ENCODE peak calls at places on chromosomes 4 and X, in seven cellular contexts. One of them, this sample, is unnamed.

GRCh38 chr4:141884070-141884469 is 247.7 kb downstream of the IL15 start:
- DNase-seq in endodermal cell: no peak
- DNase-seq in foreskin keratinocyte: no peak
- DNase-seq in fibroblast of the aortic adventitia: no peak
- DNase-seq in SK-N-SH: no peak
- DNase-seq in epithelial cell of esophagus: no peak
- DNase-seq in Caco-2: no peak
- DNase-seq in this sample: no peak

GRCh38 chrX:17459008-17459407 is 84.0 kb downstream of the NHS start:
- DNase-seq in endodermal cell: no peak
- DNase-seq in foreskin keratinocyte: peak; percentile 40
- DNase-seq in fibroblast of the aortic adventitia: peak; percentile 93
- DNase-seq in SK-N-SH: no peak
- DNase-seq in epithelial cell of esophagus: peak; percentile 72
- DNase-seq in Caco-2: no peak
- DNase-seq in this sample: peak; percentile 77

GRCh38 chr4:152095701-152096070 is 334.9 kb upstream of the GATB start:
- DNase-seq in endodermal cell: no peak
- DNase-seq in foreskin keratinocyte: peak; percentile 32
- DNase-seq in fibroblast of the aortic adventitia: no peak
- DNase-seq in SK-N-SH: no peak
- DNase-seq in epithelial cell of esophagus: peak; percentile 54
- DNase-seq in Caco-2: no peak
- DNase-seq in this sample: peak; percentile 7

GRCh38 chr4:151935411-151935810 is 174.6 kb upstream of the GATB start:
- DNase-seq in endodermal cell: no peak
- DNase-seq in foreskin keratinocyte: no peak
- DNase-seq in fibroblast of the aortic adventitia: no peak
- DNase-seq in SK-N-SH: no peak
- DNase-seq in epithelial cell of esophagus: no peak
- DNase-seq in Caco-2: no peak
- DNase-seq in this sample: no peak

GRCh38 chrX:39258331-39258730 is 457.1 kb downstream of the MID1IP1 start:
- DNase-seq in endodermal cell: peak; percentile 75
- DNase-seq in foreskin keratinocyte: no peak
- DNase-seq in fibroblast of the aortic adventitia: no peak
- DNase-seq in SK-N-SH: no peak
- DNase-seq in epithelial cell of esophagus: no peak
- DNase-seq in Caco-2: no peak
- DNase-seq in this sample: no peak

GRCh38 chrX:21266949-21267348 is 107.3 kb upstream of the CNKSR2 start:
- DNase-seq in endodermal cell: no peak
- DNase-seq in foreskin keratinocyte: peak; percentile 0
- DNase-seq in fibroblast of the aortic adventitia: no peak
- DNase-seq in SK-N-SH: no peak
- DNase-seq in epithelial cell of esophagus: peak; percentile 0
- DNase-seq in Caco-2: no peak
- DNase-seq in this sample: no peak

GRCh38 chr4:10180603-10180926 is 64.0 kb upstream of the WDR1 start:
- DNase-seq in endodermal cell: no peak
- DNase-seq in foreskin keratinocyte: no peak
- DNase-seq in fibroblast of the aortic adventitia: no peak
- DNase-seq in SK-N-SH: no peak
- DNase-seq in epithelial cell of esophagus: no peak
- DNase-seq in Caco-2: no peak
- DNase-seq in this sample: no peak

GRCh38 chr4:151031831-151032605 is 16.9 kb upstream of the LRBA start:
- DNase-seq in endodermal cell: no peak
- DNase-seq in foreskin keratinocyte: peak; percentile 46
- DNase-seq in fibroblast of the aortic adventitia: peak; percentile 56
- DNase-seq in SK-N-SH: peak; percentile 13
- DNase-seq in epithelial cell of esophagus: peak; percentile 87
- DNase-seq in Caco-2: no peak
- DNase-seq in this sample: peak; percentile 28

GRCh38 chrX:101658661-101659477 is 781 bp downstream of the ARMCX2 start:
- DNase-seq in endodermal cell: peak; percentile 88
- DNase-seq in foreskin keratinocyte: no peak
- DNase-seq in fibroblast of the aortic adventitia: peak; percentile 36
- DNase-seq in SK-N-SH: peak; percentile 84
- DNase-seq in epithelial cell of esophagus: peak; percentile 54
- DNase-seq in Caco-2: no peak
- DNase-seq in this sample: no peak

GRCh38 chrX:40278340-40279090 is 180.8 kb upstream of the BCOR start:
- DNase-seq in endodermal cell: no peak
- DNase-seq in foreskin keratinocyte: no peak
- DNase-seq in fibroblast of the aortic adventitia: peak; percentile 33
- DNase-seq in SK-N-SH: no peak
- DNase-seq in epithelial cell of esophagus: no peak
- DNase-seq in Caco-2: peak; percentile 75
- DNase-seq in this sample: no peak

GRCh38 chrX:41561045-41561444 is 113.9 kb downstream of the NYX start:
- DNase-seq in endodermal cell: no peak
- DNase-seq in foreskin keratinocyte: peak; percentile 35
- DNase-seq in fibroblast of the aortic adventitia: peak; percentile 80
- DNase-seq in SK-N-SH: no peak
- DNase-seq in epithelial cell of esophagus: peak; percentile 68
- DNase-seq in Caco-2: no peak
- DNase-seq in this sample: peak; percentile 50

GRCh38 chrX:53669258-53669657 is 17.3 kb downstream of the HUWE1 start:
- DNase-seq in endodermal cell: no peak
- DNase-seq in foreskin keratinocyte: no peak
- DNase-seq in fibroblast of the aortic adventitia: no peak
- DNase-seq in SK-N-SH: no peak
- DNase-seq in epithelial cell of esophagus: no peak
- DNase-seq in Caco-2: no peak
- DNase-seq in this sample: no peak

GRCh38 chrX:49155243-49155899 is 7.2 kb upstream of the MAGIX start:
- DNase-seq in endodermal cell: peak; percentile 77
- DNase-seq in foreskin keratinocyte: peak; percentile 47
- DNase-seq in fibroblast of the aortic adventitia: peak; percentile 63
- DNase-seq in SK-N-SH: no peak
- DNase-seq in epithelial cell of esophagus: peak; percentile 84
- DNase-seq in Caco-2: peak; percentile 49
- DNase-seq in this sample: peak; percentile 82

GRCh38 chr4:83364312-83364711 is 29.7 kb upstream of the HPSE start:
- DNase-seq in endodermal cell: no peak
- DNase-seq in foreskin keratinocyte: no peak
- DNase-seq in fibroblast of the aortic adventitia: no peak
- DNase-seq in SK-N-SH: no peak
- DNase-seq in epithelial cell of esophagus: peak; percentile 59
- DNase-seq in Caco-2: no peak
- DNase-seq in this sample: no peak

GRCh38 chr4:83360018-83360417 is 25.4 kb upstream of the HPSE start:
- DNase-seq in endodermal cell: no peak
- DNase-seq in foreskin keratinocyte: no peak
- DNase-seq in fibroblast of the aortic adventitia: no peak
- DNase-seq in SK-N-SH: no peak
- DNase-seq in epithelial cell of esophagus: no peak
- DNase-seq in Caco-2: no peak
- DNase-seq in this sample: no peak

GRCh38 chr4:83358410-83358809 is 23.8 kb upstream of the HPSE start:
- DNase-seq in endodermal cell: no peak
- DNase-seq in foreskin keratinocyte: no peak
- DNase-seq in fibroblast of the aortic adventitia: peak; percentile 64
- DNase-seq in SK-N-SH: no peak
- DNase-seq in epithelial cell of esophagus: peak; percentile 76
- DNase-seq in Caco-2: no peak
- DNase-seq in this sample: peak; percentile 65

GRCh38 chr4:83361416-83362196 is 27.0 kb upstream of the HPSE start:
- DNase-seq in endodermal cell: peak; percentile 52
- DNase-seq in foreskin keratinocyte: no peak
- DNase-seq in fibroblast of the aortic adventitia: no peak
- DNase-seq in SK-N-SH: no peak
- DNase-seq in epithelial cell of esophagus: no peak
- DNase-seq in Caco-2: no peak
- DNase-seq in this sample: no peak

DNA sequence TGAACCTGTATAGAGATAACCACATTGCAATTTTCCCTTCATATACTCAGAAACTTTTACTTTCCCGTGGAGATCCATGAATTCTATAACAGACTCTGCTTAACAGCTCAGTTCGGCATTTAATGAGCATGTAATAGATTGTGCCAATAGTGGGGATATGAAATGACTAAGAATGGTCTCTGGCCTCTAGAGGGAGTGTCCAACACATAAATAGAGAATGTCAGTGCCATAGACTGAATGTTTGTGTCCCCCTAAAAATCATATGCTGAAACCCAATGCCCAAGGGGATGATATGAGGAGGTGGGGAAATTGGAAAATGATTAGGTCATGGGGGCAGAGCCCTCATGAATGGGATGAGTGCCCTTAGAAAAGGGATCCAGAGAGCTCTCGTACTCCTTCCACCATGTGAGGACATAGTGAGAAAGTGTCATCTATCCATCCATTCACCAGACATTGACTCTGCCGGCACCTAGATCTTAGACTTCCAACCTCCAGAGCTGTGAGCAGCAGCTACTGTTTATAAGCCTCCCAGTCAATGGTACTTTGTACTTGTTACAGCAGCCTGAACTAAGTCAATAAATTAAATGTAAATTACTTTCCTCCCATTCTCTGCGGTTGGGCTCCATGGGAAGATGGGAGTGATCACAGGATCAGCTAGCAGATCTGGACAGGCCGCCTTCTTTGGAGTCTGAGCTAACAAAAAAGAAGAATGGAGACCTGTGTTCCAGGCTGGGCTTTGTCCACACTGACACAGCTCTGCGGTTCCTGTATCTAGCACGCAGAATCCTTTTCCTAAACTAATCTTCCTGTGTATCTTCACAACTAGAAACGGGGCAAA is 28.1 kb upstream of the HPSE start:
- DNase-seq in endodermal cell: no peak
- DNase-seq in foreskin keratinocyte: no peak
- DNase-seq in fibroblast of the aortic adventitia: peak; percentile 59
- DNase-seq in SK-N-SH: peak; percentile 10
- DNase-seq in epithelial cell of esophagus: peak; percentile 50
- DNase-seq in Caco-2: no peak
- DNase-seq in this sample: peak; percentile 51
- TF ChIP-seq CTCF in endodermal cell: peak; percentile 44
- TF ChIP-seq CTCF in foreskin keratinocyte: peak; percentile 68
- TF ChIP-seq CTCF in fibroblast of the aortic adventitia: peak; percentile 52
- TF ChIP-seq CTCF in SK-N-SH: peak; percentile 59
- TF ChIP-seq CTCF in epithelial cell of esophagus: peak; percentile 44
- TF ChIP-seq CTCF in Caco-2: no peak
- TF ChIP-seq CTCF in this sample: peak; percentile 35

DNA sequence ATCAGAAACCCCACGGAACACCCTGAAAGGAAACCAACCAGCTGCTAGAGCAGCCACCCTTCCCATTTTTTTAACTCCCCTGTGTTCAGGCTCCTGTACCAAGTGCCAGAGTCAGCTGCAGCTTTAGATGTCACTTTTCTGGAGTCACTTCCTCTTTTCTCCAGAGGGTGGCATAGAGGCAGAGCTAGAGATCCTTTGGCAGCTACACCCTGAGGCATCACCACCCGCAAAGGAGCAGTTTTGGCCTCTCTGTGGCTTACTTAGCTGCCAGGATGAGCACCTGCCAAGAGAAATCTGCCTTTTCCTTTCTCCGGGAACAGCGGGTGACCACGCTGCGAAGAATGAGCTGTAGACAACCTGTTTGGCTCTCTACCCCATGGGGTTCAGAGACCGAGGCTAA is 58.0 kb upstream of the CHRDL1 start:
- DNase-seq in endodermal cell: peak; percentile 65
- DNase-seq in foreskin keratinocyte: no peak
- DNase-seq in fibroblast of the aortic adventitia: peak; percentile 40
- DNase-seq in SK-N-SH: peak; percentile 20
- DNase-seq in epithelial cell of esophagus: peak; percentile 35
- DNase-seq in Caco-2: no peak
- DNase-seq in this sample: peak; percentile 67
- TF ChIP-seq CTCF in endodermal cell: peak; percentile 73
- TF ChIP-seq CTCF in foreskin keratinocyte: peak; percentile 24
- TF ChIP-seq CTCF in fibroblast of the aortic adventitia: peak; percentile 42
- TF ChIP-seq CTCF in SK-N-SH: peak; percentile 37
- TF ChIP-seq CTCF in epithelial cell of esophagus: peak; percentile 58
- TF ChIP-seq CTCF in Caco-2: no peak
- TF ChIP-seq CTCF in this sample: peak; percentile 44

GRCh38 chrX:136310411-136310810 is 9.6 kb downstream of the ADGRG4 start:
- DNase-seq in endodermal cell: peak; percentile 73
- DNase-seq in foreskin keratinocyte: no peak
- DNase-seq in fibroblast of the aortic adventitia: peak; percentile 2
- DNase-seq in SK-N-SH: no peak
- DNase-seq in epithelial cell of esophagus: peak; percentile 49
- DNase-seq in Caco-2: no peak
- DNase-seq in this sample: peak; percentile 69

GRCh38 chrX:136303041-136303440 is 2.3 kb downstream of the ADGRG4 start:
- DNase-seq in endodermal cell: no peak
- DNase-seq in foreskin keratinocyte: no peak
- DNase-seq in fibroblast of the aortic adventitia: no peak
- DNase-seq in SK-N-SH: no peak
- DNase-seq in epithelial cell of esophagus: no peak
- DNase-seq in Caco-2: no peak
- DNase-seq in this sample: no peak

GRCh38 chrX:136306182-136306581 is 5.4 kb downstream of the ADGRG4 start:
- DNase-seq in endodermal cell: no peak
- DNase-seq in foreskin keratinocyte: no peak
- DNase-seq in fibroblast of the aortic adventitia: no peak
- DNase-seq in SK-N-SH: no peak
- DNase-seq in epithelial cell of esophagus: no peak
- DNase-seq in Caco-2: no peak
- DNase-seq in this sample: no peak

GRCh38 chrX:136307471-136307870 is 6.7 kb downstream of the ADGRG4 start:
- DNase-seq in endodermal cell: no peak
- DNase-seq in foreskin keratinocyte: no peak
- DNase-seq in fibroblast of the aortic adventitia: no peak
- DNase-seq in SK-N-SH: no peak
- DNase-seq in epithelial cell of esophagus: no peak
- DNase-seq in Caco-2: no peak
- DNase-seq in this sample: no peak

GRCh38 chrX:136304493-136304892 is 3.7 kb downstream of the ADGRG4 start:
- DNase-seq in endodermal cell: no peak
- DNase-seq in foreskin keratinocyte: no peak
- DNase-seq in fibroblast of the aortic adventitia: no peak
- DNase-seq in SK-N-SH: no peak
- DNase-seq in epithelial cell of esophagus: no peak
- DNase-seq in Caco-2: no peak
- DNase-seq in this sample: no peak
- TF ChIP-seq CTCF in endodermal cell: peak; percentile 23
- TF ChIP-seq CTCF in foreskin keratinocyte: peak; percentile 16
- TF ChIP-seq CTCF in fibroblast of the aortic adventitia: no peak
- TF ChIP-seq CTCF in SK-N-SH: peak; percentile 10
- TF ChIP-seq CTCF in epithelial cell of esophagus: no peak
- TF ChIP-seq CTCF in Caco-2: no peak
- TF ChIP-seq CTCF in this sample: no peak

GRCh38 chr4:3436048-3436797 is 5.5 kb upstream of the HGFAC start:
- DNase-seq in endodermal cell: no peak
- DNase-seq in foreskin keratinocyte: no peak
- DNase-seq in fibroblast of the aortic adventitia: no peak
- DNase-seq in SK-N-SH: no peak
- DNase-seq in epithelial cell of esophagus: peak; percentile 32
- DNase-seq in Caco-2: no peak
- DNase-seq in this sample: peak; percentile 36

GRCh38 chr4:3438847-3439180 is 3.0 kb upstream of the HGFAC start:
- DNase-seq in endodermal cell: no peak
- DNase-seq in foreskin keratinocyte: no peak
- DNase-seq in fibroblast of the aortic adventitia: no peak
- DNase-seq in SK-N-SH: no peak
- DNase-seq in epithelial cell of esophagus: no peak
- DNase-seq in Caco-2: no peak
- DNase-seq in this sample: no peak

GRCh38 chr4:3437998-3438846 is 3.5 kb upstream of the HGFAC start:
- DNase-seq in endodermal cell: no peak
- DNase-seq in foreskin keratinocyte: no peak
- DNase-seq in fibroblast of the aortic adventitia: no peak
- DNase-seq in SK-N-SH: no peak
- DNase-seq in epithelial cell of esophagus: no peak
- DNase-seq in Caco-2: no peak
- DNase-seq in this sample: no peak

GRCh38 chr4:3436798-3437581 is 4.8 kb upstream of the HGFAC start:
- DNase-seq in endodermal cell: no peak
- DNase-seq in foreskin keratinocyte: peak; percentile 78
- DNase-seq in fibroblast of the aortic adventitia: peak; percentile 51
- DNase-seq in SK-N-SH: no peak
- DNase-seq in epithelial cell of esophagus: peak; percentile 98
- DNase-seq in Caco-2: no peak
- DNase-seq in this sample: peak; percentile 94

GRCh38 chr4:3437582-3437936 is 4.2 kb upstream of the HGFAC start:
- DNase-seq in endodermal cell: no peak
- DNase-seq in foreskin keratinocyte: peak; percentile 43
- DNase-seq in fibroblast of the aortic adventitia: no peak
- DNase-seq in SK-N-SH: no peak
- DNase-seq in epithelial cell of esophagus: peak; percentile 75
- DNase-seq in Caco-2: no peak
- DNase-seq in this sample: no peak
- TF ChIP-seq CTCF in endodermal cell: no peak
- TF ChIP-seq CTCF in foreskin keratinocyte: no peak
- TF ChIP-seq CTCF in fibroblast of the aortic adventitia: no peak
- TF ChIP-seq CTCF in SK-N-SH: no peak
- TF ChIP-seq CTCF in epithelial cell of esophagus: no peak
- TF ChIP-seq CTCF in Caco-2: no peak
- TF ChIP-seq CTCF in this sample: no peak

This sample was measured in MCF 10A.